ENCODE peak calls at places on chromosomes 11 and 22, in nine cellular contexts. T, J, H, I, R, K, S, E and A are unnamed samples.

GRCh38 chr22:43993072-43993760 is 30.9 kb upstream of the PARVB start:
- DNase-seq in T (peak; percentile 58), J (peak; percentile 61), H (peak; percentile 76), I (no peak), R (peak; percentile 65), K (peak; percentile 75), S (peak; percentile 61), E (peak; percentile 53), A (peak; percentile 33)

GRCh38 chr11:35003658-35004057 is 87.2 kb downstream of the PDHX start:
- DNase-seq in T (no peak), J (no peak), H (no peak), I (no peak), R (no peak), K (no peak), S (peak; percentile 31), E (no peak), A (no peak)

GRCh38 chr11:60970369-60970774 is 1.1 kb upstream of the CD6 start:
- DNase-seq in T (peak; percentile 81), J (peak; percentile 72), H (peak; percentile 69), I (no peak), R (no peak), K (peak; percentile 13), S (peak; percentile 43), E (peak; percentile 36), A (peak; percentile 22)

GRCh38 chr11:129937592-129938238 is 42.3 kb upstream of the NFRKB start:
- DNase-seq in T (no peak), J (no peak), H (no peak), I (no peak), R (no peak), K (no peak), S (no peak), E (no peak), A (no peak)

GRCh38 chr11:257766-258493 is 20.3 kb upstream of the NLRP6 start:
- DNase-seq in T (no peak), J (no peak), H (no peak), I (no peak), R (no peak), K (no peak), S (no peak), E (no peak), A (no peak)

GRCh38 chr11:11416502-11416901 is 63.5 kb upstream of the CSNK2A3 start:
- DNase-seq in T (no peak), J (no peak), H (no peak), I (no peak), R (no peak), K (peak; percentile 34), S (peak; percentile 62), E (no peak), A (peak; percentile 32)

GRCh38 chr11:94539420-94539819 is 4.3 kb upstream of the FUT4 start:
- DNase-seq in T (no peak), J (no peak), H (no peak), I (no peak), R (no peak), K (no peak), S (no peak), E (no peak), A (no peak)

GRCh38 chr11:63614136-63614664 is at the start of gene PLAAT3:
- DNase-seq in T (peak; percentile 26), J (peak; percentile 92), H (peak; percentile 89), I (peak; percentile 87), R (peak; percentile 87), K (peak; percentile 48), S (peak; percentile 42), E (peak; percentile 58), A (no peak)

GRCh38 chr11:128549256-128549944 is 38.0 kb downstream of the ETS1 start:
- DNase-seq in T (no peak), J (peak; percentile 90), H (peak; percentile 85), I (no peak), R (peak; percentile 89), K (peak; percentile 81), S (peak; percentile 22), E (peak; percentile 26), A (no peak)

GRCh38 chr22:42902875-42903510 is 45.9 kb upstream of the ARFGAP3 start:
- DNase-seq in T (no peak), J (no peak), H (no peak), I (no peak), R (peak; percentile 89), K (peak; percentile 61), S (peak; percentile 58), E (no peak), A (no peak)

GRCh38 chr11:86811637-86812321 is 11.4 kb downstream of the PRSS23 start:
- DNase-seq in T (no peak), J (no peak), H (no peak), I (no peak), R (no peak), K (peak; percentile 62), S (peak; percentile 80), E (peak; percentile 24), A (peak; percentile 69)

DNA sequence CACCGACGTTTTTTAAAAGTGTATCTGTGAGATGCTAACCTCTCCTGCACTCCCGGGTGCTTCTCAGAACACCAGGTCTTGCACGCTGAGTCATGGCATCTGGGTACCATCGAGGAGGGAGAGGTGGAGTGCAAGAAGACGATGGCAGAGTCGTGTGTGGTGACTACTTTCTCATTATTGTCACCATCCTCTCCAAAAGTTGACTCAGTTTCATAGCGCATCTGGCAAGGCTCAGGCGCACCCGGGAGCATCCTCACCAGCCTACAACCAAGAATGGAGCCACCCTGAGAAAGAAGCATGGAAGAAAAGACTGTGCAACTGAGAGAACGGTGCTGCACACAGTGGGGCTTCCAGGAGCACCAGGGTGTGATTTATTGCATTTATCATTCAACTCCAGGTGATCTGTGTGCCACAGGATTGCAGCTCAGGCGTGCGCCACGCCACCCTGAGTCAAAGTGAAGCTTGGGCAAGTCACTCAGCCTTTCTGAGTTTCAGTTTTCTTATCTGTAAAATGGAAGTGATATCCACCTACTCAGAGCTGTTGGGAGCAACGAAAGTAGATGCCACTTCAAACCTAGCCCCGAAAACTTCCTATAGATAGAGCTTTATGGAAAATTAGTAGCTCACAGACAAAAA is 65.4 kb downstream of the LINC01488 start:
- DNase-seq in T (no peak), J (no peak), H (no peak), I (peak; percentile 17), R (peak; percentile 8), K (no peak), S (no peak), E (no peak), A (no peak)
- TF ChIP-seq CTCF in T (no peak), J (no peak), H (no peak), I (no peak), R (no peak), K (no peak), S (no peak), E (no peak), A (no peak)

GRCh38 chr11:59106363-59107336 is at the start of gene FAM111B:
- DNase-seq in T (peak; percentile 48), J (peak; percentile 88), H (peak; percentile 84), I (peak; percentile 82), R (peak; percentile 91), K (peak; percentile 91), S (peak; percentile 90), E (peak; percentile 91), A (peak; percentile 92)
- TF ChIP-seq CTCF in T (no peak), J (no peak), H (no peak), I (no peak), R (no peak), K (peak; percentile 21), S (peak; percentile 14), E (no peak), A (no peak)

DNA sequence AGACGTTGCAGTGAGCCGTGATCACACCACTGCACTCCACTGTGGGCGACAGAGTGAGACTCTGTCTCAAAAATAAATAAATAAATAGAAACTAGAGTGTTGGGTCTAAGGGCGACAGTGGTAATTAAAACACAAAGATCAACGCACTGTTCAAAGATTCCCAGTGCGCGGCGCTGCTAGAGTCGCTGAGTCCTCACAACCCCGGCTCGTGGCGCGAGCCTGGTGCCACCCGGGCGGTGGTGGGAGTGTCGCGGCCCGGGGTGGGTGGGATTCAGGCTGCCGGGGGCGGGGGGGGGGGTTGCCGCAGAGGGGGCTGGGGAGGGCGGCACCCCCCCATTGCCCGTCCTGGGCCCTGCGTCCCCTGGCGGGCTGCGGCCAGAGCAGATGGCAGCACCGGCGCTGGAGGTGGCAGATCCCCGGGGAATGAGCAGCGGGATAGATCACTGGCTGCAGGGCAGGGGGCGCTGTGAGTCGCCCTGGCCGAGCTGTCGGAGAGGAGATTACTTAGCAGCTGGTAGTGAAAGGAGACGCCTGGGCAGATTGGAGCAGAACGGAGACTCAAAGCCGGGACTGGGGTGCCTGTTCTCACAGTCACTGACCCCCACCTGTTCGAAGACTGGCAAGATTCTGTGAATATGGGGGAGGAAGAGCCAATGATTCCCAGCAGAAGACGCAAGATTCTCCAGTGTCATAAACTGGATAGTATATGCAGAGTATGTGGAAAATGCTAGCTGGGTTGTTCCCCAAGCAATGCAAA is 30.2 kb upstream of the APOBEC3A start:
- DNase-seq in T (no peak), J (peak; percentile 81), H (peak; percentile 85), I (no peak), R (peak; percentile 89), K (peak; percentile 59), S (peak; percentile 46), E (peak; percentile 63), A (peak; percentile 54)
- TF ChIP-seq CTCF in T (peak; percentile 22), J (peak; percentile 67), H (peak; percentile 63), I (no peak), R (peak; percentile 64), K (peak; percentile 69), S (peak; percentile 83), E (peak; percentile 64), A (peak; percentile 81)

GRCh38 chr11:20669833-20670684 is 673 bp downstream of the NELL1 start:
- DNase-seq in T (no peak), J (no peak), H (no peak), I (no peak), R (no peak), K (no peak), S (no peak), E (no peak), A (no peak)

GRCh38 chr11:20672575-20672974 is 3.2 kb downstream of the NELL1 start:
- DNase-seq in T (no peak), J (no peak), H (no peak), I (no peak), R (no peak), K (no peak), S (no peak), E (peak; percentile 4), A (no peak)

GRCh38 chr11:20670932-20671403 is 1.6 kb downstream of the NELL1 start:
- DNase-seq in T (no peak), J (no peak), H (no peak), I (no peak), R (no peak), K (no peak), S (no peak), E (no peak), A (no peak)

GRCh38 chr11:20668844-20669832 is at the start of gene NELL1:
- DNase-seq in T (no peak), J (no peak), H (no peak), I (no peak), R (no peak), K (no peak), S (no peak), E (no peak), A (no peak)

DNA sequence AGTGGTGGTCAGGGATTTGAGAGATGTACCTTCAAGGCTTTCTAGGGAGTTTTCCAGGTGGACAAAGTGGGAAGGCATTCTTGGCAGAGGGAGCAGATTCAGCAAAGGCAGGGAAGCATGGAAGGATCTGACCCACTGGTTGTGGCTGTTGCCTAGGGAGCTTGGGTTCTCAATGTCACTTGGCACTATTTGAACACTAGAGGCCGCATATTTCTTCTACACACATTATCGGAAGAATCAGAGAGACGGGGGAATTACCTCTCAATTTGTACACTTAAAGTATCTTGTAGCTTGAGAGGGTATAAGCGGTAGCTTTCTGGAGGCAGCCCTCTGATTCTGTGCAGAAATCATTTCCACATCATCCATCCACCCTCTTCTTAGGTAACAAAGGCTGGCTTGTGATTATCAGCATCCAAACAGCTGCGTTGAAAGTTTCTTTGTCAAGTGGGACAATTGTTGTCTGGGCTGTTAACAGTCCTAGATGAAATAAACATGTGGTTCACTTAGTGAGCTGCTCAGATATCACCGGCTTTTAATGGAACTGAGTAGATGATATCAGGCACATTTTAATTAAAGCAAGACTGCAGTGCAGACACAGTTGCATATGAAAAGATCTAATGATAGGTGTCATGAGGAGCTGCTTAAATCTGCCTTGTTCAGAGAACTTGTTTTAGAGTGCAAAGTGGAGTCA is 2.6 kb downstream of the NELL1 start:
- DNase-seq in T (no peak), J (no peak), H (no peak), I (no peak), R (no peak), K (no peak), S (peak; percentile 1), E (no peak), A (peak; percentile 2)
- TF ChIP-seq CTCF in T (no peak), J (no peak), H (no peak), I (no peak), R (no peak), K (peak; percentile 8), S (peak; percentile 20), E (no peak), A (no peak)